ENCODE peak calls at places on chromosome 18, in ten cellular contexts. S is right atrium auricular region; T is astrocyte; X is CD8-positive, alpha-beta T cell; P is CD8-positive, alpha-beta memory T cell; K is fibroblast of lung; V is breast epithelium; N is HCT116; A is pancreas; Y is prostate gland. J is an unnamed sample.

GRCh38 chr18:65750421-65751144 is at the start of gene CDH7:
- DNase-seq in Y (peak; percentile 16), V (no peak), X (no peak), N (no peak), S (no peak), A (peak; percentile 52), K (peak; percentile 9), P (no peak), T (no peak), J (peak; percentile 83)

GRCh38 chr18:27860701-27861107 is 316.2 kb downstream of the CDH2 start:
- DNase-seq in K (peak; percentile 82), S (no peak), T (peak; percentile 75), X (no peak), V (no peak), Y (no peak), A (no peak), P (no peak), N (no peak), J (peak; percentile 51)

GRCh38 chr18:76487782-76488181 is 7.3 kb downstream of the ZNF516 start:
- DNase-seq in T (no peak), V (no peak), Y (no peak), P (no peak), S (no peak), A (no peak), N (no peak), K (no peak), X (no peak), J (peak; percentile 72)

GRCh38 chr18:59516356-59517155 is 157.5 kb upstream of the LMAN1 start:
- DNase-seq in P (no peak), S (peak; percentile 79), T (peak; percentile 76), Y (no peak), N (no peak), V (no peak), X (no peak), K (peak; percentile 81), A (no peak), J (peak; percentile 76)

GRCh38 chr18:11149441-11150270 is at the start of gene PIEZO2:
- DNase-seq in P (no peak), Y (peak; percentile 24), S (no peak), K (peak; percentile 54), N (no peak), T (peak; percentile 20), A (peak; percentile 69), X (no peak), V (no peak), J (peak; percentile 95)

GRCh38 chr18:3283908-3284307 is 22.0 kb downstream of the MYL12B start:
- DNase-seq in P (no peak), X (no peak), A (peak; percentile 21), N (no peak), S (no peak), T (no peak), Y (peak; percentile 82), K (no peak), V (no peak), J (no peak)

GRCh38 chr18:78637442-78638402 is 341.9 kb upstream of the SALL3 start:
- DNase-seq in K (no peak), A (no peak), V (no peak), T (no peak), N (no peak), S (no peak), X (no peak), P (no peak), Y (no peak), J (no peak)

GRCh38 chr18:26548144-26549102 is at the start of gene KCTD1:
- DNase-seq in X (peak; percentile 49), T (peak; percentile 78), K (peak; percentile 87), Y (peak; percentile 73), V (peak; percentile 65), A (peak; percentile 95), N (peak; percentile 56), S (peak; percentile 87), P (peak; percentile 25), J (peak; percentile 96)

GRCh38 chr18:50161806-50162205 is 33.1 kb downstream of the MYO5B start:
- DNase-seq in P (no peak), K (peak; percentile 34), T (peak; percentile 25), Y (no peak), A (no peak), X (no peak), V (peak; percentile 30), N (no peak), S (no peak), J (no peak)

GRCh38 chr18:45068563-45069191 is 388.0 kb downstream of the SETBP1 start:
- DNase-seq in N (no peak), V (no peak), X (no peak), S (no peak), K (no peak), A (no peak), Y (no peak), T (no peak), P (no peak), J (no peak)

GRCh38 chr18:1092228-1092627 is 187.6 kb downstream of the ADCYAP1 start:
- DNase-seq in A (no peak), Y (no peak), X (no peak), S (no peak), K (peak; percentile 6), N (no peak), V (no peak), T (no peak), P (no peak), J (peak; percentile 86)

GRCh38 chr18:23539298-23539697 is 36.0 kb downstream of the RMC1 start:
- DNase-seq in Y (no peak), V (no peak), N (no peak), K (no peak), T (no peak), X (no peak), P (no peak), S (no peak), A (no peak), J (no peak)

GRCh38 chr18:23542471-23542870 is 39.2 kb downstream of the RMC1 start:
- DNase-seq in P (no peak), S (no peak), X (no peak), T (peak; percentile 70), N (no peak), Y (no peak), V (no peak), K (peak; percentile 74), A (no peak), J (no peak)

GRCh38 chr18:23540867-23541266 is 37.6 kb downstream of the RMC1 start:
- DNase-seq in T (peak; percentile 78), N (no peak), V (no peak), Y (no peak), A (no peak), S (no peak), X (no peak), P (no peak), K (peak; percentile 76), J (no peak)

GRCh38 chr18:23539911-23540475 is 36.7 kb downstream of the RMC1 start:
- DNase-seq in T (no peak), V (no peak), N (no peak), P (no peak), Y (no peak), S (no peak), K (no peak), X (no peak), A (no peak), J (no peak)

DNA sequence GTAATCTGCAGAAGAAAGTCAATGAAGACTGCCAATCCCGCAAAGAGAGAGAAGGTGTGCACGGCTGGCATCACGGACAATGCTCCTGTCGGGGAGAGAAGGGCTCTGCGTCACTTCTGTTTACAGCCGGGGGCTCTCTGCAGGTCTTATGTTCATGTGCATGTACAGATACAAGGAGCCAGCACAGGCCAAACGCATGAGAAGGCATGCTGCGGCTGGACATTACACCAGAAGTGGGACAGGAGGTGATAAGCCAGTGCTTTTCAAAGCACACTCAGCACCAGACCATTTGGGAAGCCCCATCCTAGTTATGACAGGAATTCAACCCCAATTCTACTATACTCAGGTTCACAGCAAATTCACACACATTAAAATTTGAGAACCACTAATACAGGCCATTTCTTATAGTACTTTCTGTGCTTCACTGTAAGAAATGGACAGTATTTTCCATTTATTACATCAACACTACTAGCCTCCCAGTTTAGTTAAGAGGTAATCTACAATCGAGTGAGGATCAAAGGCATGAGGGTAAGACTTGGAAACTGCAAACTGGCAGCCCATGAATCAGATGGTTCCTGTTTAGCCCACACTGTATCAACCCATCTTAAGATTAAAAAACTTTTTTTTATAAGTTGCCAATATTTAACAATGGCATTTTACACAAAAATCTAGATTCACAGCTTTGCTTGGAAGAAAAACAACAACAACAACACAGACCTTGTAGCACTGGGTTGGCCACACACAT is 38.2 kb downstream of the RMC1 start:
- DNase-seq in T (no peak), Y (no peak), P (no peak), V (no peak), X (no peak), K (peak; percentile 13), A (no peak), S (no peak), N (no peak), J (no peak)
- H3K27ac ChIP-seq in T (no peak overlapping the region), Y (no peak overlapping the region), P (no peak overlapping the region), V (no peak overlapping the region), X (no peak overlapping the region), K (no peak overlapping the region), A (no peak overlapping the region), S (peak overlapping the region; percentile 33), N (no peak overlapping the region), J (no peak overlapping the region)

GRCh38 chr18:57077786-57078552 is 68.9 kb upstream of the BOD1L2 start:
- DNase-seq in X (peak; percentile 14), P (no peak), A (no peak), S (no peak), N (no peak), V (no peak), Y (no peak), K (no peak), T (no peak), J (peak; percentile 58)
- H3K27me3 ChIP-seq in X (no peaks in the 10 kb centered on the region), P (no peaks in the 10 kb centered on the region), A (no peaks in the 10 kb centered on the region), S (no peaks in the 10 kb centered on the region), N (peaks cover 11% of the 10 kb centered on the region), V (no peaks in the 10 kb centered on the region), Y (no peaks in the 10 kb centered on the region), K (no peaks in the 10 kb centered on the region), T (peaks cover 4% of the 10 kb centered on the region), J (no peaks in the 10 kb centered on the region)

DNA sequence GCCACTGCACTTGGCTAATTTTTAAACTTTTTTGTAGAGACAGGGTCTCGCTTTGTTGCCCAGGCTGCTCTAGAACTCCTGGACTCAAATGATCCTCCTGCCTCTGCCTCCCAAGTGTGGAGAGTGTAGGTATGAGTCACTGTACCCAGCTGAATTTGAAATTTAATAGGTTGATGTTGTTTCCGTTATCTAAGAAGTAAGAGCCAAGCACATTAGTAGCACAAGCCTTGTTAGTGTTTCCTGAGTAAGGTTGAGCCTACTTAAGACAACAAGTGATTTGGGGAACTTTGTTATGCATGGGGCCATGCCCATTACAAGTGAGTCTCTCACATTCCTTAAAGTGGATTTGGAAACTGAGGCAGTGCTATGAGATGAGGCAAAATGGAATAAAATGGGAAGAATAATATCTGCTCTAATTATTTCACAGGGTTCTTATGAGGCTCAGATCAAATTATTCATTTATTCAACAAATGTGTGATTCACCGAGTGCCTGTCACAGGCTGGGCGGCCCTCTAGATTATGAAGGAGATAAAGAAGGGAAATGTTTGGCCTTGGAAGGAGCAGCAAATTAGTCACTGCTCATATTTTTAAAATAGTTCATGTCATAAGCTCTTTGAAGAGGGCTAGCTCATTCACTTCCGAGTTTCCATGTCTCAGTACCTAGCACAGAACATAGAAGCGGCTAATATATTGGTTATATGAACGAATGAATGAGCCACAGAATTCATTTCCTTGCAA is 217.2 kb downstream of the LDLRAD4 start:
- DNase-seq in T (peak; percentile 87), N (no peak), S (no peak), X (no peak), A (no peak), P (no peak), V (no peak), Y (no peak), K (peak; percentile 91), J (no peak)
- H3K27ac ChIP-seq in T (peak overlapping the region; percentile 88), N (no peak overlapping the region), S (peak overlapping the region; percentile 73), X (no peak overlapping the region), A (peak overlapping the region; percentile 20), P (no peak overlapping the region), V (peak overlapping the region; percentile 81), Y (peak overlapping the region; percentile 43), K (no peak overlapping the region), J (no peak overlapping the region)

GRCh38 chr18:63960891-63961290 is 9.0 kb upstream of the SERPINB8 start:
- DNase-seq in V (no peak), P (no peak), N (no peak), Y (no peak), K (no peak), T (no peak), S (no peak), X (no peak), A (no peak), J (no peak)
- H3K27me3 ChIP-seq in V (no peaks in the 10 kb centered on the region), P (no peaks in the 10 kb centered on the region), N (no peaks in the 10 kb centered on the region), Y (no peaks in the 10 kb centered on the region), K (peaks cover 4% of the 10 kb centered on the region), T (no peaks in the 10 kb centered on the region), S (no peaks in the 10 kb centered on the region), X (no peaks in the 10 kb centered on the region), A (no peaks in the 10 kb centered on the region), J (peaks cover 47% of the 10 kb centered on the region)

J was measured in endodermal cell.